ENCODE peak calls at places on chromosomes 2 and 18, in four cellular contexts. One of them, this sample, is unnamed.

GRCh38 chr2:16442971-16443370 is 222.7 kb downstream of the CYRIA start:
- DNase-seq in tibial nerve: no peak
- DNase-seq in WERI-Rb-1: no peak
- DNase-seq in CD4-positive, CD25-positive, alpha-beta regulatory T cell: no peak
- DNase-seq in this sample: no peak

GRCh38 chr2:71464389-71464788 is 11.0 kb downstream of the DYSF start:
- DNase-seq in CD4-positive, CD25-positive, alpha-beta regulatory T cell: no peak
- DNase-seq in WERI-Rb-1: no peak
- DNase-seq in tibial nerve: no peak
- DNase-seq in this sample: no peak

GRCh38 chr2:47744074-47744473 is 38.9 kb upstream of the MSH6 start:
- DNase-seq in tibial nerve: no peak
- DNase-seq in CD4-positive, CD25-positive, alpha-beta regulatory T cell: no peak
- DNase-seq in WERI-Rb-1: no peak
- DNase-seq in this sample: no peak

GRCh38 chr2:100019499-100019898 is 122.9 kb downstream of the AFF3 start:
- DNase-seq in CD4-positive, CD25-positive, alpha-beta regulatory T cell: no peak
- DNase-seq in tibial nerve: no peak
- DNase-seq in WERI-Rb-1: no peak
- DNase-seq in this sample: no peak

GRCh38 chr2:234983011-234983726 is 31.4 kb downstream of the SH3BP4 start:
- DNase-seq in tibial nerve: no peak
- DNase-seq in CD4-positive, CD25-positive, alpha-beta regulatory T cell: no peak
- DNase-seq in WERI-Rb-1: no peak
- DNase-seq in this sample: no peak

GRCh38 chr2:227103583-227103982 is 60.4 kb downstream of the COL4A4 start:
- DNase-seq in WERI-Rb-1: no peak
- DNase-seq in tibial nerve: no peak
- DNase-seq in CD4-positive, CD25-positive, alpha-beta regulatory T cell: no peak
- DNase-seq in this sample: no peak

GRCh38 chr2:221562226-221562625 is 9.9 kb downstream of the EPHA4 start:
- DNase-seq in WERI-Rb-1: no peak
- DNase-seq in tibial nerve: no peak
- DNase-seq in CD4-positive, CD25-positive, alpha-beta regulatory T cell: no peak
- DNase-seq in this sample: no peak

GRCh38 chr2:231924889-231925275 is 1.3 kb downstream of the NPPC start:
- DNase-seq in CD4-positive, CD25-positive, alpha-beta regulatory T cell: no peak
- DNase-seq in tibial nerve: no peak
- DNase-seq in WERI-Rb-1: peak
- DNase-seq in this sample: no peak

GRCh38 chr2:175935289-175936181 is 66.5 kb downstream of the LNPK start:
- DNase-seq in WERI-Rb-1: no peak
- DNase-seq in tibial nerve: no peak
- DNase-seq in CD4-positive, CD25-positive, alpha-beta regulatory T cell: no peak
- DNase-seq in this sample: no peak

GRCh38 chr2:190094471-190094870 is 31.9 kb upstream of the MSTN start:
- DNase-seq in tibial nerve: no peak
- DNase-seq in WERI-Rb-1: no peak
- DNase-seq in CD4-positive, CD25-positive, alpha-beta regulatory T cell: no peak
- DNase-seq in this sample: no peak

GRCh38 chr2:84388921-84389490 is 70.1 kb downstream of the SUCLG1 start:
- DNase-seq in CD4-positive, CD25-positive, alpha-beta regulatory T cell: no peak
- DNase-seq in tibial nerve: no peak
- DNase-seq in WERI-Rb-1: no peak
- DNase-seq in this sample: no peak

GRCh38 chr2:164737612-164738081 is 104.0 kb downstream of the COBLL1 start:
- DNase-seq in tibial nerve: peak
- DNase-seq in CD4-positive, CD25-positive, alpha-beta regulatory T cell: peak
- DNase-seq in WERI-Rb-1: peak
- DNase-seq in this sample: no peak

GRCh38 chr2:39918886-39919285 is 139.8 kb upstream of the THUMPD2 start:
- DNase-seq in tibial nerve: no peak
- DNase-seq in WERI-Rb-1: no peak
- DNase-seq in CD4-positive, CD25-positive, alpha-beta regulatory T cell: no peak
- DNase-seq in this sample: no peak

GRCh38 chr2:122528061-122528460 is 772.6 kb downstream of the TSN start:
- DNase-seq in WERI-Rb-1: no peak
- DNase-seq in CD4-positive, CD25-positive, alpha-beta regulatory T cell: no peak
- DNase-seq in tibial nerve: no peak
- DNase-seq in this sample: no peak

GRCh38 chr2:122136071-122136470 is 380.6 kb downstream of the TSN start:
- DNase-seq in CD4-positive, CD25-positive, alpha-beta regulatory T cell: peak
- DNase-seq in tibial nerve: no peak
- DNase-seq in WERI-Rb-1: peak
- DNase-seq in this sample: no peak

GRCh38 chr2:162092656-162093556 is 18.9 kb upstream of the DPP4 start:
- DNase-seq in CD4-positive, CD25-positive, alpha-beta regulatory T cell: no peak
- DNase-seq in WERI-Rb-1: no peak
- DNase-seq in tibial nerve: no peak
- DNase-seq in this sample: no peak

GRCh38 chr18:59051470-59052165 is 88.1 kb upstream of the SEC11C start:
- DNase-seq in tibial nerve: no peak
- DNase-seq in CD4-positive, CD25-positive, alpha-beta regulatory T cell: no peak
- DNase-seq in WERI-Rb-1: no peak
- DNase-seq in this sample: no peak

GRCh38 chr2:205321240-205321639 is 361.1 kb upstream of the NRP2 start:
- DNase-seq in WERI-Rb-1: no peak
- DNase-seq in CD4-positive, CD25-positive, alpha-beta regulatory T cell: no peak
- DNase-seq in tibial nerve: no peak
- DNase-seq in this sample: no peak

GRCh38 chr2:240905176-240905781 is 857 bp upstream of the CROCC2 start:
- DNase-seq in CD4-positive, CD25-positive, alpha-beta regulatory T cell: no peak
- DNase-seq in WERI-Rb-1: no peak
- DNase-seq in tibial nerve: no peak
- DNase-seq in this sample: no peak

GRCh38 chr2:196399736-196400691 is 228.6 kb upstream of the STK17B start:
- DNase-seq in tibial nerve: no peak
- DNase-seq in CD4-positive, CD25-positive, alpha-beta regulatory T cell: no peak
- DNase-seq in WERI-Rb-1: no peak
- DNase-seq in this sample: no peak

GRCh38 chr18:6878881-6879280 is 149.4 kb downstream of the ARHGAP28 start:
- DNase-seq in CD4-positive, CD25-positive, alpha-beta regulatory T cell: no peak
- DNase-seq in tibial nerve: peak
- DNase-seq in WERI-Rb-1: no peak
- DNase-seq in this sample: no peak

GRCh38 chr2:47038656-47039501 is 116.2 kb downstream of the STPG4 start:
- DNase-seq in tibial nerve: no peak
- DNase-seq in WERI-Rb-1: no peak
- DNase-seq in CD4-positive, CD25-positive, alpha-beta regulatory T cell: peak
- DNase-seq in this sample: no peak

GRCh38 chr2:37544617-37545031 is 126.8 kb downstream of the CDC42EP3 start:
- DNase-seq in tibial nerve: no peak
- DNase-seq in WERI-Rb-1: no peak
- DNase-seq in CD4-positive, CD25-positive, alpha-beta regulatory T cell: no peak
- DNase-seq in this sample: no peak

GRCh38 chr2:230542751-230543150 is 126.8 kb downstream of the SP100 start:
- DNase-seq in tibial nerve: no peak
- DNase-seq in WERI-Rb-1: no peak
- DNase-seq in CD4-positive, CD25-positive, alpha-beta regulatory T cell: no peak
- DNase-seq in this sample: no peak

GRCh38 chr2:45412754-45413379 is 198.2 kb downstream of the SRBD1 start:
- DNase-seq in WERI-Rb-1: no peak
- DNase-seq in CD4-positive, CD25-positive, alpha-beta regulatory T cell: no peak
- DNase-seq in tibial nerve: no peak
- DNase-seq in this sample: no peak

GRCh38 chr2:98650998-98651397 is 42.6 kb downstream of the UNC50 start:
- DNase-seq in tibial nerve: no peak
- DNase-seq in CD4-positive, CD25-positive, alpha-beta regulatory T cell: no peak
- DNase-seq in WERI-Rb-1: no peak
- DNase-seq in this sample: no peak

GRCh38 chr2:21773168-21773567 is 649.4 kb downstream of the TDRD15 start:
- DNase-seq in WERI-Rb-1: no peak
- DNase-seq in CD4-positive, CD25-positive, alpha-beta regulatory T cell: no peak
- DNase-seq in tibial nerve: no peak
- DNase-seq in this sample: no peak

GRCh38 chr2:84386326-84386995 is 72.6 kb downstream of the SUCLG1 start:
- DNase-seq in CD4-positive, CD25-positive, alpha-beta regulatory T cell: no peak
- DNase-seq in tibial nerve: no peak
- DNase-seq in WERI-Rb-1: peak
- DNase-seq in this sample: no peak

GRCh38 chr2:30362468-30363081 is 84.5 kb upstream of the LCLAT1 start:
- DNase-seq in CD4-positive, CD25-positive, alpha-beta regulatory T cell: no peak
- DNase-seq in WERI-Rb-1: peak
- DNase-seq in tibial nerve: no peak
- DNase-seq in this sample: no peak

GRCh38 chr2:20643826-20644225 is 7.1 kb downstream of the HS1BP3 start:
- DNase-seq in CD4-positive, CD25-positive, alpha-beta regulatory T cell: no peak
- DNase-seq in WERI-Rb-1: no peak
- DNase-seq in tibial nerve: no peak
- DNase-seq in this sample: no peak

GRCh38 chr2:20643060-20643459 is 7.8 kb downstream of the HS1BP3 start:
- DNase-seq in CD4-positive, CD25-positive, alpha-beta regulatory T cell: no peak
- DNase-seq in WERI-Rb-1: no peak
- DNase-seq in tibial nerve: no peak
- DNase-seq in this sample: no peak

GRCh38 chr2:20640411-20641122 is 10.3 kb downstream of the HS1BP3 start:
- DNase-seq in tibial nerve: no peak
- DNase-seq in CD4-positive, CD25-positive, alpha-beta regulatory T cell: no peak
- DNase-seq in WERI-Rb-1: no peak
- DNase-seq in this sample: no peak

GRCh38 chr2:20642026-20642971 is 8.6 kb downstream of the HS1BP3 start:
- DNase-seq in WERI-Rb-1: peak
- DNase-seq in CD4-positive, CD25-positive, alpha-beta regulatory T cell: peak
- DNase-seq in tibial nerve: peak
- DNase-seq in this sample: peak

GRCh38 chr2:20641123-20641985 is 9.5 kb downstream of the HS1BP3 start:
- DNase-seq in CD4-positive, CD25-positive, alpha-beta regulatory T cell: no peak
- DNase-seq in WERI-Rb-1: no peak
- DNase-seq in tibial nerve: no peak
- DNase-seq in this sample: no peak
- H3K27ac ChIP-seq in CD4-positive, CD25-positive, alpha-beta regulatory T cell: no peak
- H3K27ac ChIP-seq in WERI-Rb-1: no peak
- H3K27ac ChIP-seq in tibial nerve: peak
- H3K27ac ChIP-seq in this sample: no peak

DNA sequence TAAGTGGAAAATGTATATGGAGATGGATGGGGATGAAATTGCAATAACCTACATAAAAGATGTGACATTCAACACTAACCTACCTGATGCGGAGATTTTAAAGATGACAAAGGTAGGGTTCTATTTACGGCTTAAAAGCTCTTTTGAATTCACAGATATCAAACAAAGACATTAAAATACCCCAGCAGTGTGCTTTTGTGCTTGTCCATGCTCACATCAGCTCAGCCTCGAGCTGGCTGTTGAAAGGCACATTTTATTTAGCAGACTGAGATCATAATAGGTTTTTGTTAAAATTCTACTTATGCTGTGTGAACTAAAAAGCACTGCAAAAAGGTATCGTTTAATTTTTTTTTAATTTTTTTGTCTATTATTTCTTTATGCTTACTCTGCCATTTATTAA is 96.0 kb upstream of the CDCA7 start:
- DNase-seq in WERI-Rb-1: no peak
- DNase-seq in tibial nerve: no peak
- DNase-seq in CD4-positive, CD25-positive, alpha-beta regulatory T cell: no peak
- DNase-seq in this sample: no peak
- H3K27ac ChIP-seq in WERI-Rb-1: no peak
- H3K27ac ChIP-seq in tibial nerve: no peak
- H3K27ac ChIP-seq in CD4-positive, CD25-positive, alpha-beta regulatory T cell: no peak
- H3K27ac ChIP-seq in this sample: no peak

GRCh38 chr2:5587726-5588125 is 104.5 kb upstream of the SOX11 start:
- DNase-seq in CD4-positive, CD25-positive, alpha-beta regulatory T cell: no peak
- DNase-seq in WERI-Rb-1: no peak
- DNase-seq in tibial nerve: no peak
- DNase-seq in this sample: no peak
- H3K27ac ChIP-seq in CD4-positive, CD25-positive, alpha-beta regulatory T cell: no peak
- H3K27ac ChIP-seq in WERI-Rb-1: no peak
- H3K27ac ChIP-seq in tibial nerve: no peak
- H3K27ac ChIP-seq in this sample: no peak

GRCh38 chr18:68316636-68317035 is 398.3 kb downstream of the TMX3 start:
- DNase-seq in CD4-positive, CD25-positive, alpha-beta regulatory T cell: no peak
- DNase-seq in WERI-Rb-1: no peak
- DNase-seq in tibial nerve: no peak
- DNase-seq in this sample: no peak

GRCh38 chr18:68314403-68314802 is 400.5 kb downstream of the TMX3 start:
- DNase-seq in CD4-positive, CD25-positive, alpha-beta regulatory T cell: no peak
- DNase-seq in tibial nerve: no peak
- DNase-seq in WERI-Rb-1: no peak
- DNase-seq in this sample: no peak
- H3K27ac ChIP-seq in CD4-positive, CD25-positive, alpha-beta regulatory T cell: no peak
- H3K27ac ChIP-seq in tibial nerve: no peak
- H3K27ac ChIP-seq in WERI-Rb-1: no peak
- H3K27ac ChIP-seq in this sample: no peak

DNA sequence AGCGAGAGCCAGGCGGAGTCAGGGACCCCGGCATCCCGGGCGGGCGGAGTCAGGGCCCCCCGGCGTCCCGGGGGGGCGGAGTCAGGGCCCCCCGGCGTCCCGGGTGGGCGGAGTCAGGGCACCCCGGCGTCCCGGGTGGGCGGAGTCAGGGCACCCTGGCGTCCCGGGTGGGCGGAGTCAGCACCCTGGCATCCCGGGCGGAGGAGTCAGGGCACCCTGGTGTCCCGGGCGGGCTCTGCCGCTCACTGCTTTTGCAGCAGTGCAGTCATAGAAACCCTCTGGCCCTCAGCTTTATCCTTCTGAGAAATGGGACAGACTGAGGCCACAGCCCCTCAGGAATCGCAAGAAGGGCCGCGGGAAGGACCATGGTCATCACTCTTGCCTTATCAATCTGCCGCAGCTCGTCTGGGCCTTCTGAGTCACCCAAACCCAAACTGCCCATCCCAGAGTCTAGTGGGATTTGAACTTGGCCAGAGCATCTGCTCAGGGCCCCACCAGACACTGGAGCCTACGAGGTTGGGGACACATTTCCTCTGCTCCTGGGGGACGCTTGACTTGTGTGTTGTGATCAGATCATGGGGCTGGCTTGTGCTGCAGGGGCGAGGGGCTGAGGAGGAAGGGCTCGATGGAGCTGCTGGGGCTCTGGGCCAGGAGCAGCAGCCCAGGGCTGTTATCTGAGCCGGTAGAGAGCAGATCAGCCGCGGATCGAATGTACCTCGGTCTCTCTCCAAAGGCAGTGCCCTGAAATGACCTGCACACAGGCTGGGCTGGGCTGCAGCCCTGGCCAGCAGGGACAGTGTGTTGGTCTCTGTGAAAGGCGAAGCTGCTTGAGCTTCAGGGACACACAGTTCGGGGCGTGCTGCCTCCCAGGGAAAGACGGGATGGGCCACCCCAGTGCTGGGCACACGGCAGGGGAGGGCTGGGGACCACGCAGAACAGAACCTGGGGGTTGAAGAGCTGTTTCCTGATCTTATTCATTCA is 290.1 kb upstream of the HDAC4 start:
- DNase-seq in tibial nerve: no peak
- DNase-seq in CD4-positive, CD25-positive, alpha-beta regulatory T cell: no peak
- DNase-seq in WERI-Rb-1: no peak
- DNase-seq in this sample: no peak
- H3K27ac ChIP-seq in tibial nerve: no peak
- H3K27ac ChIP-seq in CD4-positive, CD25-positive, alpha-beta regulatory T cell: no peak
- H3K27ac ChIP-seq in WERI-Rb-1: no peak
- H3K27ac ChIP-seq in this sample: no peak